ENCODE peak calls at places on chromosome X, in five cellular contexts. One of them, this sample, is unnamed.

GRCh38 chrX:119693032-119693995 is at the start of gene SEPTIN6:
- DNase-seq in ELR: peak
- DNase-seq in colonic mucosa: peak
- DNase-seq in ovary: peak
- DNase-seq in astrocyte of the hippocampus: peak
- DNase-seq in this sample: peak

GRCh38 chrX:155070038-155070437 is 898 bp downstream of the CMC4 start:
- DNase-seq in colonic mucosa: no peak
- DNase-seq in ELR: peak
- DNase-seq in astrocyte of the hippocampus: peak
- DNase-seq in ovary: no peak
- DNase-seq in this sample: no peak

GRCh38 chrX:15815779-15816452 is 25.6 kb downstream of the ZRSR2 start:
- DNase-seq in ELR: peak
- DNase-seq in astrocyte of the hippocampus: peak
- DNase-seq in colonic mucosa: no peak
- DNase-seq in ovary: no peak
- DNase-seq in this sample: no peak

GRCh38 chrX:111244238-111244750 is 26.0 kb downstream of the CAPN6 start:
- DNase-seq in astrocyte of the hippocampus: peak
- DNase-seq in ovary: no peak
- DNase-seq in ELR: peak
- DNase-seq in colonic mucosa: no peak
- DNase-seq in this sample: no peak

GRCh38 chrX:10064736-10065135 is 92.0 kb upstream of the CLCN4 start:
- DNase-seq in astrocyte of the hippocampus: no peak
- DNase-seq in ELR: no peak
- DNase-seq in ovary: no peak
- DNase-seq in colonic mucosa: no peak
- DNase-seq in this sample: no peak

GRCh38 chrX:143945171-143945570 is 61.3 kb downstream of the UBE2NL start:
- DNase-seq in astrocyte of the hippocampus: no peak
- DNase-seq in ELR: no peak
- DNase-seq in colonic mucosa: no peak
- DNase-seq in ovary: no peak
- DNase-seq in this sample: no peak

GRCh38 chrX:68916891-68917290 is 88.1 kb downstream of the EFNB1 start:
- DNase-seq in ovary: no peak
- DNase-seq in colonic mucosa: no peak
- DNase-seq in ELR: no peak
- DNase-seq in astrocyte of the hippocampus: no peak
- DNase-seq in this sample: no peak

GRCh38 chrX:136211766-136212556 is 39.2 kb downstream of the MAP7D3 start:
- DNase-seq in ELR: no peak
- DNase-seq in colonic mucosa: no peak
- DNase-seq in ovary: no peak
- DNase-seq in astrocyte of the hippocampus: no peak
- DNase-seq in this sample: no peak

GRCh38 chrX:135644624-135645023 is 68.8 kb upstream of the CT45A1 start:
- DNase-seq in astrocyte of the hippocampus: no peak
- DNase-seq in ovary: no peak
- DNase-seq in colonic mucosa: no peak
- DNase-seq in ELR: no peak
- DNase-seq in this sample: no peak

This sample was measured in LHCN-M2.